ENCODE peak calls at places on chromosomes 13 and 19, in five cellular contexts. D is progenitor cell of endocrine pancreas, E is psoas muscle, X is tibial nerve, K is MCF 10A. T is an unnamed sample.

GRCh38 chr13:97240789-97241734 is 18.9 kb downstream of the MBNL2 start:
- DNase-seq in K (no peak), D (no peak), E (no peak), X (no peak), T (no peak)

GRCh38 chr19:5580116-5580515 is 12.4 kb upstream of the TINCR start:
- DNase-seq in X (no peak), E (no peak), D (no peak), K (no peak), T (no peak)

GRCh38 chr13:114147803-114148520 is 15.5 kb upstream of the RASA3 start:
- DNase-seq in D (no peak), E (no peak), X (no peak), K (no peak), T (no peak)

GRCh38 chr13:76213423-76213904 is 577.3 kb downstream of the LMO7 start:
- DNase-seq in E (no peak), D (no peak), X (no peak), K (no peak), T (no peak)

GRCh38 chr13:23469901-23470525 is 36.5 kb upstream of the SACS start:
- DNase-seq in X (no peak), D (no peak), E (no peak), K (no peak), T (peak; percentile 70)

GRCh38 chr19:46766569-46767317 is 20.5 kb upstream of the STRN4 start:
- DNase-seq in D (no peak), E (no peak), X (no peak), K (peak; percentile 62), T (no peak)

GRCh38 chr13:95341441-95341840 is 40.2 kb upstream of the ABCC4 start:
- DNase-seq in E (no peak), D (no peak), X (no peak), K (peak; percentile 31), T (no peak)

GRCh38 chr13:28047784-28048388 is 52.5 kb downstream of the FLT3 start:
- DNase-seq in D (no peak), K (no peak), X (no peak), E (no peak), T (no peak)

GRCh38 chr19:40588110-40588854 is 11.6 kb downstream of the SHKBP1 start:
- DNase-seq in K (peak; percentile 34), E (no peak), X (no peak), D (no peak), T (no peak)

GRCh38 chr19:29324717-29325116 is 111.8 kb upstream of the UQCRFS1 start:
- DNase-seq in E (no peak), K (no peak), X (no peak), D (no peak), T (no peak)

GRCh38 chr19:28014821-28015405 is 1198.0 kb downstream of the UQCRFS1 start:
- DNase-seq in D (no peak), E (no peak), X (no peak), K (no peak), T (no peak)

GRCh38 chr13:58712191-58712590 is 1080.6 kb downstream of the PCDH17 start:
- DNase-seq in E (no peak), D (no peak), X (no peak), K (no peak), T (no peak)

GRCh38 chr13:45086484-45086883 is 33.8 kb upstream of the GTF2F2 start:
- DNase-seq in E (no peak), K (no peak), X (no peak), D (no peak), T (no peak)

GRCh38 chr19:35040826-35041547 is 534 bp upstream of the HPN start:
- DNase-seq in X (peak; percentile 92), D (peak; percentile 48), E (peak; percentile 98), K (no peak), T (no peak)

GRCh38 chr13:64371461-64371860 is 2858.7 kb downstream of the PCDH9 start:
- DNase-seq in D (no peak), K (no peak), E (no peak), X (no peak), T (no peak)

GRCh38 chr19:36891768-36892357 is 24.2 kb downstream of the ZNF829 start:
- DNase-seq in K (no peak), D (no peak), E (no peak), X (no peak), T (no peak)

GRCh38 chr13:114263590-114263989 is 17.8 kb upstream of the UPF3A start:
- DNase-seq in E (no peak), D (no peak), K (no peak), X (no peak), T (no peak)

GRCh38 chr19:18208098-18208951 is 4.5 kb upstream of the RAB3A start:
- DNase-seq in X (no peak), D (no peak), K (peak; percentile 42), E (peak; percentile 71), T (peak; percentile 61)

GRCh38 chr13:51999525-51999924 is 11.7 kb downstream of the ATP7B start:
- DNase-seq in D (no peak), E (peak; percentile 80), X (no peak), K (peak; percentile 14), T (no peak)

GRCh38 chr13:66312312-66313087 is 917.6 kb downstream of the PCDH9 start:
- DNase-seq in K (peak; percentile 71), X (peak; percentile 35), E (no peak), D (no peak), T (no peak)

GRCh38 chr13:28494537-28494860 is 429 bp downstream of the FLT1 start:
- DNase-seq in K (no peak), E (no peak), D (no peak), X (no peak), T (no peak)

GRCh38 chr13:64075543-64076271 is 2660.1 kb upstream of the PCDH20 start:
- DNase-seq in X (no peak), E (no peak), D (no peak), K (no peak), T (no peak)

GRCh38 chr13:95099541-95099940 is 201.7 kb downstream of the ABCC4 start:
- DNase-seq in E (no peak), X (no peak), D (no peak), K (peak; percentile 87), T (no peak)

DNA sequence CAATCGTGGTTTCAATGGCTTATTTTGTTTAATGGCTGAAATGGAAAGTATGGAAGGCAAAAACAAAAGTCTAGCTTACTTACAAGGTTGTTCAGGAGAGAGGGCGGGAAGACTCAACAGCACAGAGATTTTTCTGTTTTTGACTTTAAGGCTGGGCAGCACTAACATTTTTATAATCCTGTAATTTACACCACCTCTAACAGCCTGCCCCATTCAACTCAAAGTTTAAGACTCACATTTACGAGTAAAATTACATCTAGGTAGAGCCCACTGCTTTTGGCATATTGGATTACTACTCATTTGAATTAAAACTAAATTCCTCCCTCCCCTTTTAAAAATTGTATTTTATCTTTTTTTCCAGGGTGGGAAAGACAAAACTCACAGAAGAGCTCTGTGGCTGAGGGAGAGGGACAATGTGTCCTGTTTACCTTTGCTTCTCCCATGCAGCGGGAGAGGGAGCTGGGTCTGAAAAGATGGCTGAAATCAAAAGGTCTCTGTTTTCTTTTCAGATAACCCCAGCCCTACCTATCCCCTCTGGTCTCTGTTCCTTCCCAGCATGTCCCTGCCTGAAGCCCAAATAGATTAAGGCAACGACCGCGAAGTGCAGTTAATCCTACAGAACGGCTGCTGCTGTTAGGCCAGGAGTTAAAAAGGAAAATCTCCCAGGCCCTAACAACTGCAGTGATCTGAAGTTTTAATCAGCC is 6.6 kb downstream of the EFNB2 start:
- DNase-seq in D (no peak), E (no peak), K (no peak), X (no peak), T (no peak)
- TF ChIP-seq CTCF in D (no peak), E (no peak), K (no peak), X (no peak), T (no peak)

GRCh38 chr13:110716235-110716505 is 2.7 kb downstream of the ING1 start:
- DNase-seq in X (peak; percentile 20), E (peak; percentile 83), D (no peak), K (peak; percentile 35), T (no peak)

GRCh38 chr13:110713981-110714797 is 689 bp downstream of the ING1 start:
- DNase-seq in X (peak; percentile 36), K (peak; percentile 48), D (peak; percentile 35), E (peak; percentile 78), T (no peak)

GRCh38 chr13:110714798-110715394 is 1.4 kb downstream of the ING1 start:
- DNase-seq in K (peak; percentile 49), D (peak; percentile 45), E (peak; percentile 78), X (peak; percentile 48), T (no peak)

GRCh38 chr13:110713642-110713952 is at the start of gene ING1:
- DNase-seq in X (no peak), E (no peak), D (no peak), K (no peak), T (no peak)

DNA sequence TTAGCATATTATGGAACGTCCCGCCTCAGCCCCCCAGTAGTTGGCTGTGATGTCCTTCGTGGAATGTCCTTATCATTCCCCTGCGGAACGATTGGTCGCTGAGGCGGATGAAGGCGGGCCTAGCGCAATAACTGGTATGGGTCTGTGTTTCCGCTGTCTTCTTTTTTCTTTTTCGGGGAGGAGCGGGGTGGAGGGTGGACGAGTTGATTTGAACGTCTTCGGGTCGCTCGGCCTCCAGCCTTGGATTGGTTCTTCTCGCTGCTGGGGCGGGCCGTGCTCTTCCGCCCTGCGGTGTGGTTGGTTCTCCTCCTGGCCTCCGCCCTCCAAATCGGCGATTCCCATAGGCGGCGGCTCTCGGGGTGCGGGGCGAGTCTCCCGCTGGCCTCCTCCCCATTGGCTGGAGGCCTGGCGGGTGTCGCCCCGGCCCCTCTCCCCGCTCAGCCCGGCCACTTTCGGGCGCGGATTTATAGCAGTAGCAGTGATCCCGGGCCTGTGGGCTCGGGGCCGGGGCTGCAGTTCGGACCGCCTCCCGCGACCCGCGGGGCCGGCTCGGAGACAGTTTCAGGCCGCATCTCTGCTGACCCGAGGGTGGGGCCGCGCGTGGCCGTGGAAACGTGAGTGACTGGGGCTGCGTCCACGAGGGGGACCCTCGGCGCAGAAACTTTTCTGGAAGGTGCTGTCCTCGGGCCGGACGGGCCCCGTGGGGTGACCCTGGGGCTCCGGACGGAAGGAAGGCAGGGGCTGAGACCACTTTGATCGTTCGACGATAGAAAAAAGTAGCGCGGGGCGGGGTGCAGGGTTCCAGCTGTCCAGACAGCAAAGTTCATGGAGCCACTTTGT is 2.1 kb downstream of the ING1 start:
- DNase-seq in D (peak; percentile 95), K (peak; percentile 100), X (peak; percentile 98), E (peak; percentile 99), T (peak; percentile 99)
- TF ChIP-seq CTCF in D (peak; percentile 12), K (peak; percentile 18), X (no peak), E (peak; percentile 21), T (peak; percentile 26)

DNA sequence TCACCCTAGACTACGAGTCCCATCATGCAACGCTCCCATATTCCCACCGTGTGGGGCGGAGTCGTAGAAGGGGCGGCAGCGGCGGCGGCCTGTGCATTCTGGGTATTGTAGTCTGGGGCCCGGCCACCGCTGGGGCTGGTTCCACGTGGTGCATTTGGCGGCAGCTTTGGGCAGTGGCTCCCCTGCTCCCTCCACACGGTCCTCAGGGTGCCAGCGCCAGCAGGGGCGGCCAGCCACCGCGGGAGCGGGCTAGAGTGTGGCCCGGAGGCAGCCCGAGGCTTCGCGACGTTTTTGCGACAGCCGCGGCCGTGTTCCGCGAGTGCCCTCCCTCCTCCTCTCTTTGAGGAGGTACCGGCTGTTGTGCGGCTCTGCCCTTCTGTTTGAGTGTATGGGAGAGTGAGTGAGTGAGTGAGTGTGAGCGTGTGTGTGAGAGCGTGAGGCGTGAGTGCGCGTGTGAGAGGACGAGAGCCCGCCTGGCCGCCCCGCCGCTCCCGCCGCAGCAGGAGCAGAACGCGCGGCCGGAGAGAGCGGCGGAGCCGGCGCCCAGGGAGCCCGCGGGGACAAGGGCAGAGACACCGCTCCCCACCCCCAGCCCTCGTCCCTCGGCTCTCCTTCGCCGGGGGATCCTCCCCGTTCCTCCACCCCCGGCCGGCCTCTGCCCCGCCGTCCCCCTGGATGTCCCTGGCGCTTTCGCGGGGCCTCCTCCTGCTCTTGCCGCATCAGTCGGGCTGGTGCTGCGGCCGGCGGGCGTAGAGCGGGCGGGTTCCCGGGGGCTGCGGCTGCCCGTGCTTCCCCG is at the start of gene CDK8:
- DNase-seq in D (peak; percentile 73), X (peak; percentile 83), K (peak; percentile 90), E (peak; percentile 97), T (peak; percentile 65)
- TF ChIP-seq CTCF in D (no peak), X (no peak), K (no peak), E (no peak), T (no peak)

GRCh38 chr19:45016388-45017314 is 15.4 kb downstream of the RELB start:
- DNase-seq in K (peak; percentile 72), X (peak; percentile 74), E (peak; percentile 72), D (peak; percentile 56), T (peak; percentile 51)
- TF ChIP-seq CTCF in K (peak; percentile 39), X (peak; percentile 66), E (peak; percentile 50), D (peak; percentile 69), T (peak; percentile 71)